ENCODE peak calls at places on chromosome 1, in four cellular contexts. One of them, this sample, is unnamed.

GRCh38 chr1:213724640-213725536 is 262.9 kb upstream of the PROX1 start:
- DNase-seq in AG04450: no peak
- DNase-seq in breast epithelium: no peak
- DNase-seq in type B pancreatic cell: no peak
- DNase-seq in this sample: no peak

GRCh38 chr1:30312226-30312625 is 411.2 kb downstream of the MATN1 start:
- DNase-seq in AG04450: no peak
- DNase-seq in breast epithelium: no peak
- DNase-seq in type B pancreatic cell: peak; percentile 56
- DNase-seq in this sample: peak; percentile 66

GRCh38 chr1:192861860-192862259 is 53.0 kb downstream of the RGS2 start:
- DNase-seq in AG04450: no peak
- DNase-seq in breast epithelium: no peak
- DNase-seq in type B pancreatic cell: no peak
- DNase-seq in this sample: no peak

GRCh38 chr1:223010552-223011229 is 132.4 kb downstream of the TLR5 start:
- DNase-seq in AG04450: no peak
- DNase-seq in breast epithelium: no peak
- DNase-seq in type B pancreatic cell: no peak
- DNase-seq in this sample: no peak

GRCh38 chr1:202625416-202626360 is 84.6 kb downstream of the SYT2 start:
- DNase-seq in AG04450: peak; percentile 46
- DNase-seq in breast epithelium: peak; percentile 61
- DNase-seq in type B pancreatic cell: peak; percentile 80
- DNase-seq in this sample: peak; percentile 90

GRCh38 chr1:243495442-243496172 is 239.8 kb downstream of the SDCCAG8 start:
- DNase-seq in AG04450: no peak
- DNase-seq in breast epithelium: no peak
- DNase-seq in type B pancreatic cell: no peak
- DNase-seq in this sample: no peak

GRCh38 chr1:244350027-244350426 is 101.7 kb downstream of the ADSS2 start:
- DNase-seq in AG04450: no peak
- DNase-seq in breast epithelium: no peak
- DNase-seq in type B pancreatic cell: no peak
- DNase-seq in this sample: no peak

GRCh38 chr1:191671236-191671635 is 487.0 kb upstream of the RGS18 start:
- DNase-seq in AG04450: no peak
- DNase-seq in breast epithelium: no peak
- DNase-seq in type B pancreatic cell: no peak
- DNase-seq in this sample: no peak

GRCh38 chr1:225878282-225878681 is 3.9 kb downstream of the TMEM63A start:
- DNase-seq in AG04450: no peak
- DNase-seq in breast epithelium: no peak
- DNase-seq in type B pancreatic cell: no peak
- DNase-seq in this sample: no peak

GRCh38 chr1:66403031-66403731 is 130.8 kb upstream of the SGIP1 start:
- DNase-seq in AG04450: no peak
- DNase-seq in breast epithelium: no peak
- DNase-seq in type B pancreatic cell: no peak
- DNase-seq in this sample: no peak
- TF ChIP-seq CTCF in AG04450: no peak
- TF ChIP-seq CTCF in breast epithelium: no peak
- TF ChIP-seq CTCF in type B pancreatic cell: no peak
- TF ChIP-seq CTCF in this sample: no peak

DNA sequence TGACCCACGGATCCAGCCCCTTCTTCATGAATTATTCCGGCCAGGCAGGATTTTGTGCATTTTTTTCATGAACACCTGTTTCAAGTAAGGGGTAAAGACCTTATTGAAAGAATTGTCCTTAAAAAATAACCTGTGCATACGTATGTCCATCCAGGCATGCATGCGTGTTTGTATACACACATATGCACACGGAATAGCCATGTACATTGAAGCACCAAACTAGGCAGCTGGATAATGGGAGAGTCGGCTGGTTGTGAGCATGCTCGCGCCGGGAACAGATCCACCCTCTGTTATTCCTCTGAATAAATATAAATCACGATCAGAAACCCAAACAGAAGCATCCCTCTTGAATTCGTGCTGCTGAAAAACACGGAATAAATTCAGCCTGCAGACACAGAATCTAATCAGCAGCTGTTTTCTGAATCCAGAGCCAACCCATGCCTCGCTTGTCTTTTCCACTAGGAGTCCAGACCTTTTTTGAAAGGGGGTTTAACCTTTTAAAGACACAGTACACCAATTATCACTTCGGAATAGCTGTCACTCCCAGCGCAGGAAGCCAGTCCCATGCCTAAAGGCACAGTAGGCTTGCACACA is at the start of gene HIVEP3:
- DNase-seq in AG04450: no peak
- DNase-seq in breast epithelium: no peak
- DNase-seq in type B pancreatic cell: no peak
- DNase-seq in this sample: no peak
- TF ChIP-seq CTCF in AG04450: peak; percentile 48
- TF ChIP-seq CTCF in breast epithelium: no peak
- TF ChIP-seq CTCF in type B pancreatic cell: peak; percentile 67
- TF ChIP-seq CTCF in this sample: no peak

GRCh38 chr1:205585835-205586785 is 45.7 kb downstream of the ELK4 start:
- DNase-seq in AG04450: no peak
- DNase-seq in breast epithelium: no peak
- DNase-seq in type B pancreatic cell: no peak
- DNase-seq in this sample: no peak

GRCh38 chr1:205585169-205585834 is 46.5 kb downstream of the ELK4 start:
- DNase-seq in AG04450: no peak
- DNase-seq in breast epithelium: no peak
- DNase-seq in type B pancreatic cell: no peak
- DNase-seq in this sample: no peak

GRCh38 chr1:205583461-205584130 is 48.2 kb downstream of the ELK4 start:
- DNase-seq in AG04450: no peak
- DNase-seq in breast epithelium: no peak
- DNase-seq in type B pancreatic cell: no peak
- DNase-seq in this sample: no peak

GRCh38 chr1:205582471-205583291 is 49.1 kb downstream of the ELK4 start:
- DNase-seq in AG04450: no peak
- DNase-seq in breast epithelium: no peak
- DNase-seq in type B pancreatic cell: no peak
- DNase-seq in this sample: no peak

DNA sequence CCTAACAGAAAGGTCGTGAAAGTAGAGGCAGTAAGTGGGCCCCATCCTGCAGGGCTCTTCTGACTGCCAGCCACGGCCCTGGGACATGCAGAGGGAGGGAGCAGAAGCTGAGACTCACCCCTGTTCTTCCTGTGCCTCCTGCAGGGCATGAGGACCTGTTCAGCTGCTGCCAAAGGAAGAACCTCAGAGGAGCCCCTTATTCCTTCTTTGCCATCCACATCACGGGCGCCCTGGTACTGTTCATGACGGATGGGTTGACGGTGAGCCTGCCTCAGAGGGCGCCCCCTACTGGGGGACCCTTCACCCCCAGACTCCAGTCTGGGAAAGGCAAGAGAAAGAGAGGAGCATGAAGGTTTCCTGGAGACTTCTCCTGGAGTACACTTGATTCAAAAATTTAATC is 47.1 kb downstream of the ELK4 start:
- DNase-seq in AG04450: no peak
- DNase-seq in breast epithelium: no peak
- DNase-seq in type B pancreatic cell: no peak
- DNase-seq in this sample: no peak
- TF ChIP-seq CTCF in AG04450: peak; percentile 34
- TF ChIP-seq CTCF in breast epithelium: no peak
- TF ChIP-seq CTCF in type B pancreatic cell: peak; percentile 62
- TF ChIP-seq CTCF in this sample: peak; percentile 23

DNA sequence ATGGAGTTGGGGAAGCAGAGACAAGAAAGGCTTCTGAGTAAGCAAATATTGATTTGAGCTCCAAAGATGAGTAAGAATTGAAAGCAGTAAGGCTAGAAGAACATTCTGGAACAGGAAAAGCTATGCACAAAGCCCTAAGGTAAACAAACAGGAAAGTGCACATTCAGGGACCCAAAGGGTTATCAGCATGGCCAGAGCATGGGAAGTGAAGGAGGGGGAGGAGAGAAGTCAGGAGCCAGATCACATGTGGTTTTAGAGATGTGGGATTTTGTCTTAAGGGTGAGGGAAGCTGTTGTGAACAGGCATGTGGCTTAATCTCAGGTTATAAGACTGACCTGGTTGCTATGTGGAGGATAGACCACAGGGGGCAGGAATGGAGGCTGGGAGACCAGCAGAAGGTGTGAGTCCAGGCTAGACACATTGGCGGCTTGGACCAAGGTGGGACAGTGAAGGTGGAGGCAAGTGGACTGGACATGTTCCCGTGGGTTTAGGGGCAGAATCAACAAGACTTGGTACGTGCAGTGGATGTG is 7.5 kb downstream of the CSF1 start:
- DNase-seq in AG04450: no peak
- DNase-seq in breast epithelium: no peak
- DNase-seq in type B pancreatic cell: no peak
- DNase-seq in this sample: no peak
- TF ChIP-seq CTCF in AG04450: peak; percentile 29
- TF ChIP-seq CTCF in breast epithelium: no peak
- TF ChIP-seq CTCF in type B pancreatic cell: peak; percentile 32
- TF ChIP-seq CTCF in this sample: no peak

GRCh38 chr1:178189814-178190213 is 95.9 kb downstream of the RASAL2 start:
- DNase-seq in AG04450: no peak
- DNase-seq in breast epithelium: no peak
- DNase-seq in type B pancreatic cell: no peak
- DNase-seq in this sample: no peak
- TF ChIP-seq CTCF in AG04450: peak; percentile 42
- TF ChIP-seq CTCF in breast epithelium: no peak
- TF ChIP-seq CTCF in type B pancreatic cell: peak; percentile 68
- TF ChIP-seq CTCF in this sample: peak; percentile 46

DNA sequence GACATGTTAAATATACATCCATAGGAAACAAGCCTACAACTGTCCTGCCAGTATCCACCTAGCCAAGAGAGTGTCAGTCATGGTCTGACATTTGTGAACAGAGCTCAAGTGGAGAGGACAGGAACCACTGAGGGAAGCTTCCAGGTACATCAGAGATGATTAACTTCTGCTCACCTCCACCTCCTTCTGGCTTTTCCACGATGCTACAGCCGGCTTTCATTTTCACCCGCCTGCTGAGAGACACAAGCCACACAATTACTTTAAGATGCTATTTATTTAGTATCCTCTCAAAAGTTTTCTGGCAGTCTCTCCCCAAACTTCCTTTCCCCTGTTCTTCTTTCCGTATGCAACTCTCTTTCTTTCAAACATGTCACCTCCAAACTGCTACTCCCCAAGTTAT is 2.1 kb downstream of the ETV3 start:
- DNase-seq in AG04450: no peak
- DNase-seq in breast epithelium: no peak
- DNase-seq in type B pancreatic cell: no peak
- DNase-seq in this sample: no peak
- TF ChIP-seq CTCF in AG04450: no peak
- TF ChIP-seq CTCF in breast epithelium: no peak
- TF ChIP-seq CTCF in type B pancreatic cell: no peak
- TF ChIP-seq CTCF in this sample: peak; percentile 11

GRCh38 chr1:207897188-207897587 is 13.7 kb downstream of the CD34 start:
- DNase-seq in AG04450: no peak
- DNase-seq in breast epithelium: no peak
- DNase-seq in type B pancreatic cell: no peak
- DNase-seq in this sample: peak; percentile 13
- TF ChIP-seq CTCF in AG04450: peak; percentile 42
- TF ChIP-seq CTCF in breast epithelium: no peak
- TF ChIP-seq CTCF in type B pancreatic cell: peak; percentile 66
- TF ChIP-seq CTCF in this sample: peak; percentile 61

GRCh38 chr1:204369006-204369726 is 9.4 kb upstream of the PLEKHA6 start:
- DNase-seq in AG04450: no peak
- DNase-seq in breast epithelium: no peak
- DNase-seq in type B pancreatic cell: no peak
- DNase-seq in this sample: no peak

GRCh38 chr1:204367193-204367858 is 7.6 kb upstream of the PLEKHA6 start:
- DNase-seq in AG04450: no peak
- DNase-seq in breast epithelium: no peak
- DNase-seq in type B pancreatic cell: no peak
- DNase-seq in this sample: no peak

GRCh38 chr1:204367956-204368355 is 8.2 kb upstream of the PLEKHA6 start:
- DNase-seq in AG04450: no peak
- DNase-seq in breast epithelium: no peak
- DNase-seq in type B pancreatic cell: no peak
- DNase-seq in this sample: no peak

GRCh38 chr1:204363335-204364114 is 3.8 kb upstream of the PLEKHA6 start:
- DNase-seq in AG04450: peak; percentile 29
- DNase-seq in breast epithelium: peak; percentile 68
- DNase-seq in type B pancreatic cell: peak; percentile 77
- DNase-seq in this sample: no peak

GRCh38 chr1:204366759-204367158 is 7.0 kb upstream of the PLEKHA6 start:
- DNase-seq in AG04450: no peak
- DNase-seq in breast epithelium: no peak
- DNase-seq in type B pancreatic cell: no peak
- DNase-seq in this sample: no peak
- TF ChIP-seq CTCF in AG04450: peak; percentile 56
- TF ChIP-seq CTCF in breast epithelium: no peak
- TF ChIP-seq CTCF in type B pancreatic cell: peak; percentile 60
- TF ChIP-seq CTCF in this sample: peak; percentile 50

GRCh38 chr1:104073463-104073902 is 323.8 kb downstream of the AMY1C start:
- DNase-seq in AG04450: no peak
- DNase-seq in breast epithelium: no peak
- DNase-seq in type B pancreatic cell: no peak
- DNase-seq in this sample: no peak
- TF ChIP-seq CTCF in AG04450: no peak
- TF ChIP-seq CTCF in breast epithelium: no peak
- TF ChIP-seq CTCF in type B pancreatic cell: no peak
- TF ChIP-seq CTCF in this sample: no peak